ENCODE peak calls at places on chromosomes 4 and X, in seven cellular contexts. Y is K562; O is uterus; G is ovary; U is CD8-positive, alpha-beta T cell; H is kidney epithelial cell; J is colonic mucosa. T is an unnamed sample.

GRCh38 chr4:88953400-88953799 is 103.6 kb downstream of the FAM13A start:
- DNase-seq in G (no peak), U (no peak), H (no peak), J (no peak), Y (no peak), O (no peak), T (no peak)

GRCh38 chrX:148310402-148311200 is 189.8 kb upstream of the AFF2 start:
- DNase-seq in U (peak), H (no peak), G (no peak), Y (no peak), J (no peak), O (no peak), T (no peak)

GRCh38 chrX:113828470-113828869 is 755.4 kb upstream of the HTR2C start:
- DNase-seq in H (no peak), O (no peak), Y (no peak), G (no peak), J (no peak), U (no peak), T (no peak)

GRCh38 chrX:53239474-53239873 is 14.5 kb upstream of the KDM5C start:
- DNase-seq in G (no peak), O (no peak), J (no peak), U (no peak), H (no peak), Y (peak), T (no peak)

GRCh38 chr4:2472187-2472586 is 3.3 kb downstream of the RNF4 start:
- DNase-seq in O (no peak), H (no peak), J (no peak), Y (no peak), U (no peak), G (no peak), T (no peak)

GRCh38 chrX:41688835-41689234 is at the start of gene GPR34:
- DNase-seq in G (no peak), J (no peak), O (no peak), H (no peak), U (no peak), Y (no peak), T (no peak)

GRCh38 chrX:129768586-129769466 is 10.9 kb upstream of the SASH3 start:
- DNase-seq in U (no peak), H (no peak), O (no peak), Y (no peak), G (no peak), J (no peak), T (no peak)

GRCh38 chrX:20521245-20521644 is 254.5 kb upstream of the RPS6KA3 start:
- DNase-seq in J (no peak), Y (no peak), U (no peak), G (no peak), H (no peak), O (no peak), T (no peak)

GRCh38 chr4:75542824-75543223 is 13.0 kb upstream of the ODAPH start:
- DNase-seq in Y (no peak), O (no peak), H (peak), U (no peak), J (no peak), G (no peak), T (no peak)

GRCh38 chr4:52265781-52266525 is 214.8 kb downstream of the SPATA18 start:
- DNase-seq in H (no peak), G (peak), U (no peak), Y (no peak), J (no peak), O (no peak), T (no peak)

GRCh38 chr4:77073981-77074865 is 1.6 kb downstream of the CCNI start:
- DNase-seq in J (no peak), O (no peak), U (no peak), G (no peak), Y (no peak), H (no peak), T (no peak)

GRCh38 chr4:10716163-10716562 is 31.6 kb upstream of the CLNK start:
- DNase-seq in J (no peak), U (no peak), G (no peak), H (no peak), O (no peak), Y (no peak), T (no peak)

GRCh38 chrX:8067754-8068469 is 103.2 kb downstream of the VCX2 start:
- DNase-seq in J (no peak), U (no peak), H (no peak), O (no peak), Y (no peak), G (no peak), T (no peak)

GRCh38 chr4:158513246-158513645 is 8.4 kb upstream of the RXFP1 start:
- DNase-seq in H (no peak), U (no peak), Y (no peak), G (no peak), J (no peak), O (no peak), T (no peak)

GRCh38 chr4:176443117-176443516 is 123.4 kb downstream of the SPCS3 start:
- DNase-seq in H (peak), J (no peak), U (no peak), G (no peak), O (no peak), Y (no peak), T (peak)

GRCh38 chrX:115400960-115401359 is 111.4 kb downstream of the LUZP4 start:
- DNase-seq in J (no peak), U (no peak), O (no peak), G (no peak), Y (no peak), H (no peak), T (no peak)

GRCh38 chr4:145066063-145066501 is 31.9 kb downstream of the ANAPC10 start:
- DNase-seq in O (no peak), Y (no peak), G (no peak), U (no peak), J (no peak), H (no peak), T (no peak)

GRCh38 chrX:136574548-136574947 is 42.5 kb downstream of the VGLL1 start:
- DNase-seq in G (no peak), Y (no peak), J (no peak), H (no peak), O (no peak), U (no peak), T (peak)

GRCh38 chr4:139795915-139796314 is 130.3 kb downstream of the MGST2 start:
- DNase-seq in Y (no peak), O (no peak), J (no peak), U (no peak), G (no peak), H (no peak), T (no peak)

GRCh38 chr4:154686838-154687237 is 57.0 kb upstream of the LRAT start:
- DNase-seq in J (no peak), O (no peak), U (no peak), G (no peak), Y (no peak), H (no peak), T (no peak)

GRCh38 chr4:186688150-186688943 is 35.3 kb downstream of the FAT1 start:
- DNase-seq in J (no peak), O (no peak), H (no peak), U (no peak), Y (no peak), G (no peak), T (no peak)
- TF ChIP-seq CTCF in J (no peak), O (no peak), H (no peak), U (no peak), Y (no peak), G (no peak), T (no peak)

GRCh38 chr4:13922873-13923645 is 295.5 kb upstream of the BOD1L1 start:
- DNase-seq in O (no peak), U (no peak), Y (no peak), G (no peak), H (no peak), J (no peak), T (no peak)
- TF ChIP-seq CTCF in O (no peak), U (no peak), Y (no peak), G (no peak), H (no peak), J (no peak), T (no peak)

DNA sequence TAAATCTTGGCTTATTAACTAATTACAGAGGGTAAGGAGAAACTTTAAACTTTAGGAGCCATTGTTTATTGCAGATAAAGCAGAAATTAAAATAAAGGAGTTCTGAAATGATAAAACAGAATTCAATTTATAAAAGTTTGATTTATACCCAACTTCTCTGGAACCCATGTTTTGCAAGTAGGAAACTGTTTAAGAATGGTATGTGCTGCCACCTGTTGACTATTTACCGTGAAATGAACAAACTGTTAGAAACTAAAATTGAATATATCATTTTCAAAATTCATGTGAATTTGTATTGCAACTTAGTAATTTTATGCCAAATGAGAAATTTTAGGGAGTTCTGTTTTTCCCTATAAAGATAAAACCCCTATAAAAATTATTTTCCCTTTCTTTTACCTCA is 11.0 kb upstream of the TBC1D8B start:
- DNase-seq in H (no peak), O (no peak), Y (no peak), G (no peak), J (no peak), U (no peak), T (no peak)
- TF ChIP-seq CTCF in H (peak), O (no peak), Y (no peak), G (no peak), J (no peak), U (no peak), T (no peak)

GRCh38 chr4:111778543-111778942 is 366.7 kb upstream of the FAM241A start:
- DNase-seq in O (no peak), U (no peak), H (no peak), J (no peak), G (no peak), Y (no peak), T (no peak)
- TF ChIP-seq CTCF in O (no peak), U (no peak), H (peak), J (no peak), G (no peak), Y (no peak), T (no peak)

DNA sequence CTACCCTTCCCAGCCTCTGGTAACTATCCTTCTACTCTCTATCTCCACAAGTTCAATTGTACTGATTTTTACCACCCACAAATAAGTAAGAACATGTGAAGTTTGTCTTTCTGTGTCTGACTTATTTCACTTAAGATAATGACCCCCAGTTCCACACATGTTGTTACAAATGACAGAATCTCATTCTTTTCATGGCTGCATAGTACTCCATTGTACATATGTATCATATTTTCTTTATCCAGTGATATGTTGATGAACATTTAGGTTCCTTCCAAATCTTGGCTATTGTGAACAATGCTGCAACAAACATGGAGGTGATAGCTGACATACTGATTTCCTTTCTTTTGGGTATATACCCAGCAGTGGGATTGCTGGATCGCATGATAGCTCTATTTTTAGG is 27.7 kb downstream of the GSX2 start:
- DNase-seq in Y (no peak), H (no peak), J (no peak), U (no peak), O (no peak), G (no peak), T (no peak)
- TF ChIP-seq CTCF in Y (no peak), H (no peak), J (no peak), U (no peak), O (no peak), G (no peak), T (no peak)